ENCODE peak calls at places on chromosome 9, in seven cellular contexts. V is esophagus squamous epithelium, X is heart left ventricle, T is HCT116, A is uterus, C is Peyer's patch, H is breast epithelium. N is an unnamed sample.

GRCh38 chr9:14399736-14400657 is 86.1 kb upstream of the NFIB start:
- DNase-seq in V (no peak), X (no peak), T (no peak), A (no peak), C (no peak), H (no peak), N (no peak)

GRCh38 chr9:133711428-133712220 is 26.5 kb downstream of the SARDH start:
- DNase-seq in V (no peak), X (peak; percentile 66), T (no peak), A (no peak), C (no peak), H (no peak), N (peak; percentile 54)

GRCh38 chr9:129413537-129414376 is 207.1 kb downstream of the C9orf50 start:
- DNase-seq in V (peak; percentile 91), X (peak; percentile 99), T (peak; percentile 81), A (peak; percentile 99), C (peak; percentile 100), H (peak; percentile 98), N (peak; percentile 99)

GRCh38 chr9:3224931-3225330 is 300.9 kb downstream of the RFX3 start:
- DNase-seq in V (no peak), X (no peak), T (no peak), A (no peak), C (no peak), H (no peak), N (no peak)

GRCh38 chr9:111148994-111149759 is 110.9 kb upstream of the LPAR1 start:
- DNase-seq in V (no peak), X (no peak), T (peak; percentile 3), A (peak; percentile 38), C (no peak), H (no peak), N (no peak)

GRCh38 chr9:130042406-130042930 is 521 bp downstream of the FNBP1 start:
- DNase-seq in V (no peak), X (peak; percentile 34), T (no peak), A (peak; percentile 41), C (no peak), H (no peak), N (peak; percentile 70)

GRCh38 chr9:14345586-14346237 is 31.8 kb upstream of the NFIB start:
- DNase-seq in V (no peak), X (no peak), T (no peak), A (no peak), C (no peak), H (no peak), N (no peak)

GRCh38 chr9:692636-693459 is 148.6 kb upstream of the DMRT1 start:
- DNase-seq in V (no peak), X (no peak), T (no peak), A (no peak), C (no peak), H (no peak), N (no peak)

GRCh38 chr9:23702311-23702922 is 123.6 kb downstream of the ELAVL2 start:
- DNase-seq in V (no peak), X (no peak), T (no peak), A (no peak), C (no peak), H (no peak), N (no peak)

GRCh38 chr9:28105001-28105400 is 531.7 kb upstream of the C9orf72 start:
- DNase-seq in V (no peak), X (no peak), T (no peak), A (no peak), C (no peak), H (no peak), N (no peak)

GRCh38 chr9:31500422-31500821 is 884.0 kb upstream of the ACO1 start:
- DNase-seq in V (no peak), X (no peak), T (no peak), A (no peak), C (no peak), H (no peak), N (no peak)

GRCh38 chr9:98066235-98066634 is 9.7 kb downstream of the NANS start:
- DNase-seq in V (no peak), X (no peak), T (no peak), A (no peak), C (no peak), H (no peak), N (no peak)

GRCh38 chr9:121744002-121744686 is 92.7 kb downstream of the DAB2IP start:
- DNase-seq in V (no peak), X (peak; percentile 76), T (no peak), A (no peak), C (peak; percentile 51), H (peak; percentile 85), N (peak; percentile 84)

GRCh38 chr9:116859763-116860162 is 172.7 kb downstream of the TRIM32 start:
- DNase-seq in V (no peak), X (no peak), T (no peak), A (no peak), C (no peak), H (no peak), N (no peak)

GRCh38 chr9:89877051-89878002 is 272.5 kb downstream of the GADD45G start:
- DNase-seq in V (no peak), X (peak; percentile 27), T (no peak), A (peak; percentile 7), C (no peak), H (no peak), N (peak; percentile 55)

GRCh38 chr9:89879276-89879675 is 274.5 kb downstream of the GADD45G start:
- DNase-seq in V (no peak), X (no peak), T (no peak), A (no peak), C (peak; percentile 12), H (peak; percentile 9), N (peak; percentile 56)

GRCh38 chr9:89879711-89880110 is 274.9 kb downstream of the GADD45G start:
- DNase-seq in V (no peak), X (peak; percentile 75), T (no peak), A (peak; percentile 55), C (peak; percentile 14), H (no peak), N (peak; percentile 77)

GRCh38 chr9:89878003-89878411 is 273.2 kb downstream of the GADD45G start:
- DNase-seq in V (no peak), X (no peak), T (no peak), A (peak; percentile 9), C (no peak), H (no peak), N (peak; percentile 46)

GRCh38 chr9:89878687-89879086 is 273.9 kb downstream of the GADD45G start:
- DNase-seq in V (no peak), X (peak; percentile 95), T (no peak), A (peak; percentile 28), C (peak; percentile 16), H (peak; percentile 44), N (peak; percentile 73)
- TF ChIP-seq POLR2A in V (no peak), X (no peak), T (no peak), A (no peak), C (no peak), H (no peak), N (no peak)

DNA sequence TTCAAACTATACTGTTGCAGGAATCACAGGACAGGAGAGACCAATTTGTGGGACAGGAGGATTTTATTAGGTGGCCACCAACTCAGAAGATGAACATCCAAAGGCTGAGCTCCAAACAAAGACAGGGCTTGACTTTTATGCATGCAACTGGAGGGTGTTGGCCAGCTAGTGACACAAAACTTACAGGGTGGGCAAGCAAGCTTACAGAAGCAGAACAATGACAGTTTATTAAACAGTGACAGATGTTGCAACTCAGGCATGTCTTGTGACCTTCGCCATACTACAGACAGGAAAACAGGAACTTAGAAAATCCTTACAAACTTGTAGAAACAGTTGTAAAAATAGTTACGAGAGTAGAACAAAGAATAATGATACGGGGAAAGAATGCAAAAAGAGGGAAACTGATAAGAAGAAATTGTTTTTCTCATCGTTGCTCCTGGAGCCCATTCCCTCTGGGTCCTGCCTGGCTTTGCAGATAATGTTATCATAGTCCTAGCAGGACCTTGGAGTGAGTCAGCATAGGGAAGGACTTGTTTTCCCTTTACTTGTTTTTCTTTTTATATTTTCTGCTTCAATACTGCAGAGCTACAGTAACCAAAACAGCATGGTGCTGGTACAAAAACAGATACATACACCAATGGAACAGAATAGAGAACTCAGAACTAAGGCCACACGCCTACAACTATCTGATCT is 2083.0 kb upstream of the ACO1 start:
- DNase-seq in V (no peak), X (no peak), T (no peak), A (no peak), C (no peak), H (no peak), N (no peak)
- H3K27ac ChIP-seq in V (no peak overlapping the region), X (no peak overlapping the region), T (no peak overlapping the region), A (no peak overlapping the region), C (no peak overlapping the region), H (no peak overlapping the region), N (no peak overlapping the region)

GRCh38 chr9:137020771-137021573 is 7.1 kb downstream of the ABCA2 start:
- DNase-seq in V (no peak), X (no peak), T (no peak), A (no peak), C (no peak), H (no peak), N (no peak)

GRCh38 chr9:137019891-137020683 is 8.0 kb downstream of the ABCA2 start:
- DNase-seq in V (no peak), X (no peak), T (no peak), A (no peak), C (no peak), H (no peak), N (no peak)

GRCh38 chr9:137017071-137017470 is 11.0 kb downstream of the ABCA2 start:
- DNase-seq in V (no peak), X (no peak), T (no peak), A (no peak), C (no peak), H (no peak), N (no peak)

GRCh38 chr9:137017791-137018497 is 10.1 kb downstream of the ABCA2 start:
- DNase-seq in V (no peak), X (no peak), T (no peak), A (no peak), C (no peak), H (no peak), N (no peak)

DNA sequence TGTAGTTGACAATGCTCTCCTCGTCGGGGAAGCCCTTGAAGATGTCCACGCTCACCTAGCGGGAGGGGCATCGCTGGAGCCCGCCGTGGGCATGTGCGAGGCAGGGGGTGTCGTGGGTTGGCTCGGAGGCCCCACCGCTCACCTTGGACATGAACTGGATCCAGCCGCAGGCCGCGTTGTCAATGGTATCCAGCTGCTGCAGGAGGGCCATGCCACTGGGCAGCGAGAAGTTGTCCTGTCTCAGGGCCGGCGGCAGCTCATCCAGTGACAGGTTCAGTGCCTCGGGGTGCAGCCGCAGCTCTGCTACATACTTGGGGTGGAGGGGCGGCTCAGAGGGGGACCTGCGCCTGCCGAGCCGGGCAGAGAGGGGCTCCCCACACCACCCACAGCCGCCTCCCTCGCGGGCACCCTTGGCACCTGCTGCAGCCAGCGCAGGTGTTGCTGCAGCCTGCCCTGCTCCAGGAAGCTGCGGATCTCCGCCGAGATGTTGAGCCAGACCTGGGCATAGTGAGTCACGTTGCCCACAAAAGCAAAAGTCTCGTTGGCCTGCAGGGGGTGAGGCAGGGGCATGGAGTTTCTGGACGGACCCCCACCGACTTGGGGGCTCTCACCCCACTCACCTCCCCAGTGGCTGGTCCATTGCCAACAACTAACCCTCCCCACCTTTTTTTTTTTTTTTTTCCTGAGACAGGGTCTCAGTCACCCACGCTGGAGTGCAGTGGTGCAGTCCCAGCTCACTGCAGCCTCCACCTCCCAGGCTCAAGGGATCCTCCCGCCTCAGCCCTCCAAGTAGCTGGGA is 9.1 kb downstream of the ABCA2 start:
- DNase-seq in V (no peak), X (no peak), T (no peak), A (no peak), C (no peak), H (no peak), N (no peak)
- H3K9me3 ChIP-seq in V (no peaks in the 10 kb centered on the region), X (no peaks in the 10 kb centered on the region), T (no peaks in the 10 kb centered on the region), A (no peaks in the 10 kb centered on the region), C (no peaks in the 10 kb centered on the region), H (no peaks in the 10 kb centered on the region), N (no peaks in the 10 kb centered on the region)

GRCh38 chr9:136401173-136401922 is 1.4 kb upstream of the SNAPC4 start:
- DNase-seq in V (no peak), X (no peak), T (no peak), A (no peak), C (no peak), H (no peak), N (no peak)
- TF ChIP-seq POLR2A in V (no peak), X (no peak), T (no peak), A (no peak), C (no peak), H (no peak), N (no peak)